ENCODE peak calls at places on chromosomes 11 and 22, in eight cellular contexts. V is ovary, J is HL-60, H is AG04450, A is body of pancreas, K is fibroblast of lung, Y is HepG2, L is fibroblast of mammary gland. Q is an unnamed sample.
A peak's percentile ranks its signal among the peaks of the same experiment; 100 is the strongest.

GRCh38 chr11:94647926-94648325 is 80.8 kb downstream of the PIWIL4 start:
- DNase-seq in A (no peak), L (peak; percentile 39), H (no peak), J (no peak), V (peak; percentile 43), Y (no peak), K (peak; percentile 3), Q (no peak)

GRCh38 chr11:48141475-48142100 is 75.0 kb upstream of the OR4B1 start:
- DNase-seq in A (no peak), K (peak; percentile 28), L (peak; percentile 38), J (no peak), V (no peak), H (no peak), Y (no peak), Q (no peak)

GRCh38 chr22:32932176-32932575 is 126.0 kb downstream of the SYN3 start:
- DNase-seq in Y (peak; percentile 31), L (peak; percentile 71), K (peak; percentile 24), A (no peak), J (no peak), V (no peak), H (peak; percentile 2), Q (no peak)

GRCh38 chr11:58616594-58616993 is 5.9 kb upstream of the CNTF start:
- DNase-seq in L (peak; percentile 96), H (peak; percentile 91), A (peak; percentile 57), V (peak; percentile 70), Y (no peak), J (no peak), K (peak; percentile 94), Q (no peak)

GRCh38 chr11:114162719-114163123 is 103.2 kb downstream of the ZBTB16 start:
- DNase-seq in H (peak; percentile 88), V (peak; percentile 91), K (peak; percentile 95), A (peak; percentile 93), J (no peak), L (peak; percentile 100), Y (no peak), Q (peak; percentile 100)

GRCh38 chr11:116513894-116514293 is 258.9 kb downstream of the BUD13 start:
- DNase-seq in K (peak; percentile 18), V (no peak), L (peak; percentile 46), J (peak; percentile 33), H (no peak), A (peak; percentile 48), Y (peak; percentile 64), Q (peak; percentile 57)

GRCh38 chr11:112346586-112346985 is 85.9 kb upstream of the PLET1 start:
- DNase-seq in L (no peak), V (no peak), H (no peak), J (no peak), Y (no peak), K (no peak), A (no peak), Q (no peak)

GRCh38 chr11:108048269-108048668 is 39.6 kb downstream of the CUL5 start:
- DNase-seq in J (no peak), V (no peak), A (no peak), Y (no peak), K (no peak), H (no peak), L (no peak), Q (no peak)

GRCh38 chr22:37904572-37905533 is 1.2 kb upstream of the MICALL1 start:
- DNase-seq in V (peak; percentile 67), J (no peak), H (peak; percentile 95), A (no peak), K (peak; percentile 99), L (peak; percentile 100), Y (peak; percentile 58), Q (peak; percentile 56)

GRCh38 chr11:81707881-81708280 is 1025.8 kb downstream of the FAM181B start:
- DNase-seq in J (no peak), H (no peak), K (no peak), A (no peak), Y (no peak), L (no peak), V (no peak), Q (no peak)

GRCh38 chr11:134144744-134145143 is 75.9 kb downstream of the JAM3 start:
- DNase-seq in K (no peak), H (no peak), Y (no peak), V (no peak), J (no peak), L (no peak), A (no peak), Q (no peak)

GRCh38 chr11:10591741-10592140 is 23.3 kb upstream of the LYVE1 start:
- DNase-seq in H (no peak), L (no peak), V (no peak), J (no peak), K (no peak), Y (no peak), A (no peak), Q (no peak)

GRCh38 chr11:35043933-35044332 is 95.0 kb upstream of the CD44 start:
- DNase-seq in K (no peak), A (no peak), Y (no peak), L (peak; percentile 37), H (no peak), V (no peak), J (no peak), Q (no peak)

GRCh38 chr11:6474806-6475500 is 1.2 kb upstream of the TRIM3 start:
- DNase-seq in K (no peak), L (no peak), V (no peak), J (no peak), H (no peak), Y (no peak), A (no peak), Q (no peak)

GRCh38 chr22:36702832-36703210 is 731 bp downstream of the CACNG2 start:
- DNase-seq in J (no peak), H (no peak), V (no peak), Y (no peak), L (no peak), K (no peak), A (no peak), Q (no peak)

GRCh38 chr11:87187930-87188329 is 150.2 kb downstream of the TMEM135 start:
- DNase-seq in H (no peak), A (no peak), Y (no peak), K (no peak), L (no peak), V (no peak), J (no peak), Q (no peak)

GRCh38 chr22:22084089-22084711 is 101.6 kb upstream of the TOP3B start:
- DNase-seq in H (no peak), K (no peak), V (no peak), J (no peak), L (no peak), Y (no peak), A (no peak), Q (no peak)

DNA sequence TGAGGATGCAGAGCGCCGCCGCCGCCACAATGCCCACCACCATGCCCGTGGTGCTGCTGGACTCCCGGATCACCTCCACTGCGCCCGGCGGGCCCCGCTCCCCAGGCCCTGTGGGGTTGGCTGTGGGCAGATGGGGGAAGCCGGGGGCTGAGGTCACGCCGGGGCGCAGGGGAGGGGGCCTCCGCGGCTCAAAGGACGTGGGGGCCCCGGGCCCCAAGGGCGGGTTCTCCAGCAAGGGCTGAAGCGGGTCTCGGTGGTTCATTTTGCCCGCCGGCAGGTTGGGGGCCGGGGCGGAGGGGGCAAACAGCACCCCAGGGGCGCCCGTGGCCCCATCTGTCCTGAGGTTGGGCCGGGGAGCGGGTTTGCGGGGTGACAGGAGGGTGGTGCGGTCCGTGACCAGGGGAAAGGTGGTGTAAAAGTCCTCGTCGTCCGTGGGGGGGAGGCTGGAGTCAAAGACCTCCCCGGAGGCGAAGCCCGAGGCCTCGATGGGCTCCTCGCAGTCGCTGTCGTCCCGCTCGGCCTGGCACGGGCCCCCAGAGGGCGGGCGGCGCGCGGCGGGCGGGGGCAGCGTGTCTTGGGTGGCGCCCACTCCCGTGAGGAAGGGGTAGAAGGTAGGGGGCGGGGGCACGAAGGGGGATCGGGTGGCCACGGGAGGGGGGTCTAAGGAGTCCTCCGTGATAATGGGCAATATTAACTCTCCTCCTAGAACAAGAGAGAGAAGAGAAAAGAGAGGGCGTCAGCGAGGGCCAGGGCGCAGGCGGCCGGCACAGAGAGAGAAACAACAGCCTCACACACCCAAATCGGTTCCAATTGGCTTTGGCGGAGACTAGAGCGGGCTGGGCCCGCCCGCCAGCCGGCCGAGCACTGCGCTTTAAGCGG is 16.6 kb downstream of the SLC22A12 start:
- DNase-seq in J (no peak), H (no peak), Y (no peak), L (peak; percentile 25), V (peak; percentile 72), K (peak; percentile 28), A (no peak), Q (no peak)
- H3K4me3 ChIP-seq in J (no peak overlapping the region), H (no peak overlapping the region), Y (no peak overlapping the region), L (no peak overlapping the region), V (peak overlapping the region; percentile 21), K (no peak overlapping the region), A (no peak overlapping the region), Q (no peak overlapping the region)

DNA sequence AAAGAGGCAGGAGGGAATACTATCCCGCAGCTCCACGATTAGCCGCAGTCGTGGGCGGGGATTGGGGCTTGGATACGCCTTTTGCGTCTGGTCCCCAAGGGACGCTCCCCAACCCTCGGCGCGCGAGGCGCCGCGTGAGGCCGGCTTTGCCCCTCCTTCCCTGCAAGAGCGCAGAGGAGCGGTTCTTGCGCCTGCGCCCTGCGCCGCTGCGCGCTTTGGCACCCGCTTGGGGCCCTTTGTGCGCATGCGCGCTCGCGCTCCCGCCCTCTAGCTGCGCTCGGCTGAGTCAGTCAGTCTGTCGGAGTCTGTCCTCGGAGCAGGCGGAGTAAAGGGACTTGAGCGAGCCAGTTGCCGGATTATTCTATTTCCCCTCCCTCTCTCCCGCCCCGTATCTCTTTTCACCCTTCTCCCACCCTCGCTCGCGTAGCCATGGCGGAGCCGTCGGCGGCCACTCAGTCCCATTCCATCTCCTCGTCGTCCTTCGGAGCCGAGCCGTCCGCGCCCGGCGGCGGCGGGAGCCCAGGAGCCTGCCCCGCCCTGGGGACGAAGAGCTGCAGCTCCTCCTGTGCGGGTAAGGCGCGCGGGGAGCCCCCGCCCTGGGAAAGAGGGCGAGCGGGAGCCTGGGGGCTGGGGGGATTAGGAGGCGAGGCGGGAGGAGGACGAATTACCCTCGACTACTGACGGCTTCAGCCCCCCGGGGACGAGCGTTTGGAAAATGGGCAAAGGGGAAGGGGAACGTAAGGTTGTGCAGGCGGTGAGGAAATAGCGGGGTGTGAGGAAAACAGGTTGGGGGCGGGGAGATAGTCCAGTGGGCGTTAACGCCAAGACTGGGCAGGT is at the start of gene RTN3:
- DNase-seq in K (peak; percentile 96), J (peak; percentile 97), A (peak; percentile 97), L (peak; percentile 97), V (peak; percentile 98), H (peak; percentile 97), Y (peak; percentile 91), Q (peak; percentile 90)
- TF ChIP-seq CTCF in K (no peak), J (no peak), A (peak; percentile 31), L (no peak), V (peak; percentile 31), H (no peak), Y (peak; percentile 35), Q (no peak)

GRCh38 chr11:96229354-96229973 is 113.5 kb downstream of the MAML2 start:
- DNase-seq in H (no peak), K (no peak), L (no peak), A (no peak), V (no peak), J (no peak), Y (no peak), Q (no peak)
- H3K4me3 ChIP-seq in H (no peak overlapping the region), K (no peak overlapping the region), L (no peak overlapping the region), A (no peak overlapping the region), V (no peak overlapping the region), J (no peak overlapping the region), Y (no peak overlapping the region), Q (no peak overlapping the region)

DNA sequence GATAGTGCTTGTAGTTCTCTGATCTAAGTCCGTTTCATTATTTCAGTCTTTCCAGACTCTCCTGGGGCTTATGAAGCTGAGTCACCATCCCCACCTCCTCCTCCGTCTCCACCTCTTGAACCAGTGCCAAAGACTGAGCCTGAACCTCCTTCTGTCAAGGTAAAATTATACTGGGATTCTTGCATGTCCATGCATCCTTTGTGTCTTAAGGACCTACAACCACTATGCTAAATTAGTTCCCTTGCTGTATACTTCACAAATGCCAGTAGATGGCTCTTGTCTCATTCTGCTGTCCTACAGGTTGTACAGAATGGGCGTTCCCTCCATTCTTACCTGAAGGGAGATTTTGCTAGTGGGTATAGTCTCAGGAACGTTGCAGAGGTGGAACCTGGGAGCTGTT is 42.2 kb downstream of the POLD3 start:
- DNase-seq in Y (peak; percentile 18), A (no peak), K (peak; percentile 65), L (peak; percentile 70), J (no peak), H (no peak), V (no peak), Q (peak; percentile 31)
- TF ChIP-seq CTCF in Y (peak; percentile 62), A (peak; percentile 50), K (peak; percentile 12), L (peak; percentile 43), J (no peak), H (peak; percentile 44), V (no peak), Q (peak; percentile 88)